ENCODE peak calls at places on chromosome 22, in seven cellular contexts. One of them, this sample, is unnamed.

GRCh38 chr22:39534591-39535301 is 2.2 kb upstream of the RPS19BP1 start:
- DNase-seq in uterus: peak; percentile 84
- DNase-seq in spleen: peak; percentile 95
- DNase-seq in ovary: peak; percentile 95
- DNase-seq in upper lobe of left lung: peak; percentile 83
- DNase-seq in GM12891: peak; percentile 80
- DNase-seq in A549: peak; percentile 62
- DNase-seq in this sample: peak; percentile 94

GRCh38 chr22:39270792-39271191 is 26.0 kb upstream of the PDGFB start:
- DNase-seq in spleen: no peak
- DNase-seq in GM12891: no peak
- DNase-seq in upper lobe of left lung: no peak
- DNase-seq in uterus: no peak
- DNase-seq in A549: no peak
- DNase-seq in ovary: no peak
- DNase-seq in this sample: no peak

GRCh38 chr22:43227231-43227630 is 40.3 kb upstream of the TTLL12 start:
- DNase-seq in A549: no peak
- DNase-seq in spleen: no peak
- DNase-seq in GM12891: no peak
- DNase-seq in ovary: no peak
- DNase-seq in uterus: no peak
- DNase-seq in upper lobe of left lung: no peak
- DNase-seq in this sample: no peak

GRCh38 chr22:29983296-29983917 is 96.9 kb upstream of the HORMAD2 start:
- DNase-seq in upper lobe of left lung: no peak
- DNase-seq in GM12891: no peak
- DNase-seq in ovary: no peak
- DNase-seq in uterus: no peak
- DNase-seq in A549: no peak
- DNase-seq in spleen: no peak
- DNase-seq in this sample: no peak

GRCh38 chr22:17749605-17750395 is 24.5 kb downstream of the BID start:
- DNase-seq in ovary: no peak
- DNase-seq in upper lobe of left lung: no peak
- DNase-seq in spleen: no peak
- DNase-seq in uterus: no peak
- DNase-seq in A549: no peak
- DNase-seq in GM12891: no peak
- DNase-seq in this sample: no peak

GRCh38 chr22:35542157-35542971 is 1.7 kb downstream of the RASD2 start:
- DNase-seq in uterus: no peak
- DNase-seq in GM12891: no peak
- DNase-seq in ovary: no peak
- DNase-seq in A549: no peak
- DNase-seq in spleen: no peak
- DNase-seq in upper lobe of left lung: no peak
- DNase-seq in this sample: no peak

GRCh38 chr22:43185860-43186261 is 1.1 kb downstream of the TTLL12 start:
- DNase-seq in upper lobe of left lung: peak; percentile 61
- DNase-seq in A549: no peak
- DNase-seq in GM12891: no peak
- DNase-seq in uterus: peak; percentile 61
- DNase-seq in spleen: no peak
- DNase-seq in ovary: peak; percentile 83
- DNase-seq in this sample: no peak

GRCh38 chr22:20438678-20439492 is 1.3 kb upstream of the SCARF2 start:
- DNase-seq in upper lobe of left lung: no peak
- DNase-seq in spleen: peak; percentile 77
- DNase-seq in A549: peak; percentile 17
- DNase-seq in uterus: no peak
- DNase-seq in ovary: peak; percentile 65
- DNase-seq in GM12891: no peak
- DNase-seq in this sample: peak; percentile 40

GRCh38 chr22:43925433-43926348 is 2.1 kb downstream of the PNPLA3 start:
- DNase-seq in A549: no peak
- DNase-seq in upper lobe of left lung: no peak
- DNase-seq in ovary: no peak
- DNase-seq in spleen: no peak
- DNase-seq in GM12891: no peak
- DNase-seq in uterus: no peak
- DNase-seq in this sample: no peak

GRCh38 chr22:32650553-32651345 is 150.8 kb upstream of the TIMP3 start:
- DNase-seq in spleen: no peak
- DNase-seq in ovary: no peak
- DNase-seq in upper lobe of left lung: no peak
- DNase-seq in A549: no peak
- DNase-seq in GM12891: no peak
- DNase-seq in uterus: no peak
- DNase-seq in this sample: no peak

GRCh38 chr22:17087176-17088131 is 2.7 kb downstream of the IL17RA start:
- DNase-seq in GM12891: no peak
- DNase-seq in upper lobe of left lung: no peak
- DNase-seq in A549: no peak
- DNase-seq in spleen: no peak
- DNase-seq in ovary: no peak
- DNase-seq in uterus: no peak
- DNase-seq in this sample: peak; percentile 45

GRCh38 chr22:17566776-17567175 is 3.5 kb downstream of the SLC25A18 start:
- DNase-seq in GM12891: no peak
- DNase-seq in A549: no peak
- DNase-seq in spleen: no peak
- DNase-seq in uterus: no peak
- DNase-seq in upper lobe of left lung: no peak
- DNase-seq in ovary: no peak
- DNase-seq in this sample: no peak

GRCh38 chr22:49093192-49093880 is 734.3 kb downstream of the BRD1 start:
- DNase-seq in GM12891: no peak
- DNase-seq in A549: no peak
- DNase-seq in uterus: no peak
- DNase-seq in spleen: peak; percentile 38
- DNase-seq in upper lobe of left lung: no peak
- DNase-seq in ovary: no peak
- DNase-seq in this sample: no peak

GRCh38 chr22:50705219-50705691 is 32.6 kb downstream of the SHANK3 start:
- DNase-seq in uterus: no peak
- DNase-seq in spleen: peak; percentile 77
- DNase-seq in GM12891: no peak
- DNase-seq in upper lobe of left lung: no peak
- DNase-seq in ovary: peak; percentile 64
- DNase-seq in A549: no peak
- DNase-seq in this sample: no peak

GRCh38 chr22:48950151-48950915 is 877.3 kb downstream of the BRD1 start:
- DNase-seq in GM12891: no peak
- DNase-seq in spleen: peak; percentile 67
- DNase-seq in uterus: no peak
- DNase-seq in A549: no peak
- DNase-seq in ovary: no peak
- DNase-seq in upper lobe of left lung: peak; percentile 18
- DNase-seq in this sample: peak; percentile 34

GRCh38 chr22:48955351-48956311 is 872.0 kb downstream of the BRD1 start:
- DNase-seq in uterus: peak; percentile 3
- DNase-seq in ovary: no peak
- DNase-seq in A549: no peak
- DNase-seq in spleen: peak; percentile 64
- DNase-seq in upper lobe of left lung: peak; percentile 16
- DNase-seq in GM12891: no peak
- DNase-seq in this sample: no peak

GRCh38 chr22:41094036-41094435 is 1.6 kb downstream of the EP300 start:
- DNase-seq in spleen: no peak
- DNase-seq in uterus: no peak
- DNase-seq in GM12891: no peak
- DNase-seq in upper lobe of left lung: peak; percentile 36
- DNase-seq in A549: peak; percentile 21
- DNase-seq in ovary: no peak
- DNase-seq in this sample: no peak

GRCh38 chr22:41091139-41092022 is 1.0 kb upstream of the EP300 start:
- DNase-seq in GM12891: peak; percentile 94
- DNase-seq in A549: peak; percentile 98
- DNase-seq in spleen: peak; percentile 100
- DNase-seq in upper lobe of left lung: peak; percentile 99
- DNase-seq in uterus: peak; percentile 99
- DNase-seq in ovary: peak; percentile 100
- DNase-seq in this sample: peak; percentile 100

GRCh38 chr22:41096391-41096790 is 4.0 kb downstream of the EP300 start:
- DNase-seq in A549: no peak
- DNase-seq in GM12891: no peak
- DNase-seq in ovary: no peak
- DNase-seq in spleen: no peak
- DNase-seq in uterus: no peak
- DNase-seq in upper lobe of left lung: no peak
- DNase-seq in this sample: no peak

GRCh38 chr22:41092847-41093371 is 517 bp downstream of the EP300 start:
- DNase-seq in spleen: peak; percentile 87
- DNase-seq in A549: peak; percentile 29
- DNase-seq in ovary: no peak
- DNase-seq in uterus: no peak
- DNase-seq in GM12891: no peak
- DNase-seq in upper lobe of left lung: no peak
- DNase-seq in this sample: peak; percentile 67

GRCh38 chr22:41092023-41092817 is at the start of gene EP300:
- DNase-seq in GM12891: peak; percentile 74
- DNase-seq in A549: peak; percentile 88
- DNase-seq in ovary: peak; percentile 86
- DNase-seq in uterus: peak; percentile 83
- DNase-seq in spleen: peak; percentile 98
- DNase-seq in upper lobe of left lung: peak; percentile 91
- DNase-seq in this sample: peak; percentile 89
- TF ChIP-seq POLR2A in GM12891: peak; percentile 73
- TF ChIP-seq POLR2A in A549: no peak
- TF ChIP-seq POLR2A in ovary: peak; percentile 51
- TF ChIP-seq POLR2A in uterus: peak; percentile 76
- TF ChIP-seq POLR2A in spleen: peak; percentile 53
- TF ChIP-seq POLR2A in upper lobe of left lung: peak; percentile 84
- TF ChIP-seq POLR2A in this sample: peak; percentile 73

DNA sequence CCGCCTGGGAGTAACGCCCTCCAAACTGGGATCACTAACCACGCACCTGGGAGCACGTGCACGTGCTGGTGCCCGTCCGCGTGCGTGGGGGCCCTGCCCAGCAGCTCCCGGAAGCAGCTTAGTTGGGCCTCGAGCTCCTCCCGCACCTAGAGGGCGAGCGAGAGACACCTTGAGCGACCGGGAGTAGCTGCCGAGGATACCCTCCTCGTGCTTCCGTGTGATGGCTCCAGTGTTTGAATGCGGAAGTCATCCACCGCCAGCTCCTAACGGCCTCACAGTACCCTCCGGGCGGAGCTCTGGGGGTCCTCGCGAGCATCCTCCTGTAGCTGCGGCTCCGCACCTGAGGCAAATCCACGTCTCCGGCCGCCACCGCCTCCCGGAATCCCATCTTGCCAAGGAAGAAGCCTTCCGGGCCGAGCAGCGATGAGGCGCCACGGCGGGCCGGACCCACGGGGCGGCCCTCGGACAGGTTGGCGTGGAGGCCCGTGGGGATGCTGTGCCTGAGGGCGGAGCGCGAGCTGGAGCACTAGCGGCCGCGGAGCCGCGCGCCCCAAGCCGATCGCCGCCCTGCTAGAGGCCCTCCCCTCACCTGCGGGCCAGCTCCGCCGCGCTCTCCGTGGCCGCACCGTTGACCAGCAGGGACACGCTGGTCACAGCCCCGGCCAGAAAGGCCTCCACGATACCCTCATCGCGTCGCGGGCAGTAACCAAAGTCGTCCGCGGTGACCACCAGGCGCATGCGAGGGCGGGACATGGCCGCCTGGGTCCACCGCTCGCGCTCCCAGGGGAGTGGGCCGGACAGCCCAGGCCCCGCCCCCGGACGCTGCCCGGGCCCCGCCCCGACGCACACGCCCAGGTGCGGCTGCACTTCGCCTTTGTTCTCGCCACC is at the start of gene YDJC:
- DNase-seq in ovary: peak; percentile 95
- DNase-seq in GM12891: peak; percentile 92
- DNase-seq in A549: peak; percentile 92
- DNase-seq in uterus: peak; percentile 94
- DNase-seq in upper lobe of left lung: peak; percentile 97
- DNase-seq in spleen: peak; percentile 99
- DNase-seq in this sample: peak; percentile 96
- TF ChIP-seq POLR2A in ovary: peak; percentile 39
- TF ChIP-seq POLR2A in GM12891: peak; percentile 76
- TF ChIP-seq POLR2A in A549: peak; percentile 79
- TF ChIP-seq POLR2A in uterus: no peak
- TF ChIP-seq POLR2A in upper lobe of left lung: peak; percentile 78
- TF ChIP-seq POLR2A in spleen: no peak
- TF ChIP-seq POLR2A in this sample: peak; percentile 62

GRCh38 chr22:19407649-19408606 is 23.6 kb downstream of the HIRA start:
- DNase-seq in uterus: no peak
- DNase-seq in upper lobe of left lung: no peak
- DNase-seq in spleen: no peak
- DNase-seq in GM12891: no peak
- DNase-seq in ovary: peak; percentile 54
- DNase-seq in A549: no peak
- DNase-seq in this sample: peak; percentile 57
- TF ChIP-seq POLR2A in uterus: no peak
- TF ChIP-seq POLR2A in upper lobe of left lung: no peak
- TF ChIP-seq POLR2A in spleen: no peak
- TF ChIP-seq POLR2A in GM12891: no peak
- TF ChIP-seq POLR2A in ovary: no peak
- TF ChIP-seq POLR2A in A549: no peak
- TF ChIP-seq POLR2A in this sample: no peak

GRCh38 chr22:46977656-46978343 is 215.3 kb downstream of the TBC1D22A start:
- DNase-seq in ovary: no peak
- DNase-seq in A549: no peak
- DNase-seq in spleen: no peak
- DNase-seq in GM12891: no peak
- DNase-seq in upper lobe of left lung: no peak
- DNase-seq in uterus: no peak
- DNase-seq in this sample: no peak

GRCh38 chr22:46974077-46974476 is 211.6 kb downstream of the TBC1D22A start:
- DNase-seq in GM12891: no peak
- DNase-seq in uterus: no peak
- DNase-seq in spleen: no peak
- DNase-seq in upper lobe of left lung: no peak
- DNase-seq in A549: no peak
- DNase-seq in ovary: no peak
- DNase-seq in this sample: no peak

GRCh38 chr22:46976598-46976997 is 214.1 kb downstream of the TBC1D22A start:
- DNase-seq in A549: no peak
- DNase-seq in ovary: peak; percentile 11
- DNase-seq in uterus: no peak
- DNase-seq in GM12891: no peak
- DNase-seq in spleen: no peak
- DNase-seq in upper lobe of left lung: peak; percentile 40
- DNase-seq in this sample: no peak

GRCh38 chr22:46974631-46975585 is 212.5 kb downstream of the TBC1D22A start:
- DNase-seq in ovary: no peak
- DNase-seq in uterus: no peak
- DNase-seq in GM12891: no peak
- DNase-seq in A549: no peak
- DNase-seq in spleen: no peak
- DNase-seq in upper lobe of left lung: no peak
- DNase-seq in this sample: no peak

DNA sequence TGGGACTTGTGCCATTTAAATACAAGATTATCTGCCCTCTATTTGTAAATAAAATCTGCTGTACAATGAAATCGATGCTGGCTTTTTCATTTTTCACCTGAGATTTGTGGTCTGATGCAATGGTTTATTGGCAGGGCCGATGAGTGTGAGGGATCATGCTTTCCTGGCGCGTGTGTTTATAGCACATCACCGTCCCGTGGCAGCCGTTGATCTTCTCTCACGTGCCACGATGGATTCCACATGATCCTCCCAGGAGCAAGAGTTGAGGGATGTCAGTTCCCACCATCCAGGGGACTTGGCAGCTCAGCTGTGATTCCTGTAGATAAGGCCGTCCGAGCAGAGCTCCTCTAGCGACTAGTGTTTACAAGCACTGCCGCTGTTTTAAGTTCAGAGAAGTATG is 213.7 kb downstream of the TBC1D22A start:
- DNase-seq in spleen: no peak
- DNase-seq in A549: no peak
- DNase-seq in GM12891: no peak
- DNase-seq in ovary: no peak
- DNase-seq in upper lobe of left lung: no peak
- DNase-seq in uterus: no peak
- DNase-seq in this sample: no peak
- TF ChIP-seq POLR2A in spleen: no peak
- TF ChIP-seq POLR2A in A549: no peak
- TF ChIP-seq POLR2A in GM12891: no peak
- TF ChIP-seq POLR2A in ovary: no peak
- TF ChIP-seq POLR2A in upper lobe of left lung: no peak
- TF ChIP-seq POLR2A in uterus: no peak
- TF ChIP-seq POLR2A in this sample: no peak

This sample was measured in Peyer's patch.